ENCODE peak calls at places on chromosomes 16 and 17, in ten cellular contexts. One of them, this sample, is unnamed.

GRCh38 chr17:42598905-42599304 is 10.3 kb downstream of the RETREG3 start:
- DNase-seq in fibroblast of villous mesenchyme: no peak
- DNase-seq in HCT116: no peak
- DNase-seq in heart right ventricle: peak
- DNase-seq in colonic mucosa: no peak
- DNase-seq in BE2C: peak
- DNase-seq in HFF-Myc: no peak
- DNase-seq in PC-3: no peak
- DNase-seq in endodermal cell: no peak
- DNase-seq in AG10803: peak
- DNase-seq in this sample: peak

GRCh38 chr16:6122401-6122800 is 1024.8 kb upstream of the EEF2KMT start:
- DNase-seq in AG10803: no peak
- DNase-seq in HFF-Myc: no peak
- DNase-seq in colonic mucosa: no peak
- DNase-seq in PC-3: no peak
- DNase-seq in endodermal cell: no peak
- DNase-seq in HCT116: no peak
- DNase-seq in heart right ventricle: no peak
- DNase-seq in fibroblast of villous mesenchyme: no peak
- DNase-seq in BE2C: no peak
- DNase-seq in this sample: no peak

GRCh38 chr16:6946802-6947201 is 385.8 kb upstream of the RBFOX1 start:
- DNase-seq in AG10803: no peak
- DNase-seq in heart right ventricle: no peak
- DNase-seq in colonic mucosa: no peak
- DNase-seq in HFF-Myc: no peak
- DNase-seq in PC-3: no peak
- DNase-seq in fibroblast of villous mesenchyme: no peak
- DNase-seq in endodermal cell: no peak
- DNase-seq in HCT116: no peak
- DNase-seq in BE2C: no peak
- DNase-seq in this sample: no peak

GRCh38 chr17:27319536-27320221 is 25.8 kb downstream of the WSB1 start:
- DNase-seq in HCT116: no peak
- DNase-seq in fibroblast of villous mesenchyme: peak
- DNase-seq in endodermal cell: no peak
- DNase-seq in BE2C: peak
- DNase-seq in heart right ventricle: peak
- DNase-seq in AG10803: peak
- DNase-seq in PC-3: no peak
- DNase-seq in HFF-Myc: no peak
- DNase-seq in colonic mucosa: peak
- DNase-seq in this sample: no peak

GRCh38 chr16:3282103-3282746 is 1.1 kb upstream of the ZNF263 start:
- DNase-seq in fibroblast of villous mesenchyme: peak
- DNase-seq in endodermal cell: peak
- DNase-seq in AG10803: no peak
- DNase-seq in PC-3: peak
- DNase-seq in heart right ventricle: no peak
- DNase-seq in HCT116: no peak
- DNase-seq in colonic mucosa: no peak
- DNase-seq in HFF-Myc: no peak
- DNase-seq in BE2C: peak
- DNase-seq in this sample: peak

GRCh38 chr17:72560303-72561247 is 439.8 kb downstream of the SOX9 start:
- DNase-seq in HCT116: peak
- DNase-seq in PC-3: peak
- DNase-seq in AG10803: peak
- DNase-seq in endodermal cell: peak
- DNase-seq in BE2C: peak
- DNase-seq in HFF-Myc: no peak
- DNase-seq in fibroblast of villous mesenchyme: peak
- DNase-seq in colonic mucosa: peak
- DNase-seq in heart right ventricle: no peak
- DNase-seq in this sample: peak

GRCh38 chr17:80941743-80942211 is 49.9 kb upstream of the CHMP6 start:
- DNase-seq in HFF-Myc: no peak
- DNase-seq in endodermal cell: no peak
- DNase-seq in heart right ventricle: no peak
- DNase-seq in AG10803: peak
- DNase-seq in PC-3: no peak
- DNase-seq in colonic mucosa: peak
- DNase-seq in BE2C: peak
- DNase-seq in fibroblast of villous mesenchyme: peak
- DNase-seq in HCT116: no peak
- DNase-seq in this sample: no peak

GRCh38 chr17:65495255-65496060 is 66.0 kb downstream of the AXIN2 start:
- DNase-seq in HCT116: peak
- DNase-seq in heart right ventricle: no peak
- DNase-seq in fibroblast of villous mesenchyme: no peak
- DNase-seq in AG10803: no peak
- DNase-seq in HFF-Myc: no peak
- DNase-seq in BE2C: no peak
- DNase-seq in colonic mucosa: peak
- DNase-seq in PC-3: no peak
- DNase-seq in endodermal cell: peak
- DNase-seq in this sample: no peak

GRCh38 chr17:79609175-79609589 is 1.7 kb downstream of the RBFOX3 start:
- DNase-seq in heart right ventricle: no peak
- DNase-seq in PC-3: no peak
- DNase-seq in AG10803: no peak
- DNase-seq in colonic mucosa: no peak
- DNase-seq in HCT116: no peak
- DNase-seq in endodermal cell: peak
- DNase-seq in fibroblast of villous mesenchyme: no peak
- DNase-seq in HFF-Myc: no peak
- DNase-seq in BE2C: no peak
- DNase-seq in this sample: no peak

GRCh38 chr17:79606487-79606886 is 4.4 kb downstream of the RBFOX3 start:
- DNase-seq in heart right ventricle: no peak
- DNase-seq in fibroblast of villous mesenchyme: no peak
- DNase-seq in endodermal cell: no peak
- DNase-seq in HFF-Myc: no peak
- DNase-seq in PC-3: no peak
- DNase-seq in HCT116: no peak
- DNase-seq in BE2C: no peak
- DNase-seq in AG10803: no peak
- DNase-seq in colonic mucosa: no peak
- DNase-seq in this sample: no peak

GRCh38 chr17:79608729-79609039 is 2.2 kb downstream of the RBFOX3 start:
- DNase-seq in colonic mucosa: no peak
- DNase-seq in PC-3: no peak
- DNase-seq in AG10803: no peak
- DNase-seq in heart right ventricle: no peak
- DNase-seq in BE2C: no peak
- DNase-seq in endodermal cell: no peak
- DNase-seq in HFF-Myc: no peak
- DNase-seq in HCT116: no peak
- DNase-seq in fibroblast of villous mesenchyme: no peak
- DNase-seq in this sample: no peak

GRCh38 chr17:79609616-79610150 is 1.2 kb downstream of the RBFOX3 start:
- DNase-seq in HCT116: no peak
- DNase-seq in fibroblast of villous mesenchyme: no peak
- DNase-seq in PC-3: no peak
- DNase-seq in colonic mucosa: no peak
- DNase-seq in AG10803: no peak
- DNase-seq in BE2C: no peak
- DNase-seq in heart right ventricle: no peak
- DNase-seq in HFF-Myc: no peak
- DNase-seq in endodermal cell: peak
- DNase-seq in this sample: no peak

DNA sequence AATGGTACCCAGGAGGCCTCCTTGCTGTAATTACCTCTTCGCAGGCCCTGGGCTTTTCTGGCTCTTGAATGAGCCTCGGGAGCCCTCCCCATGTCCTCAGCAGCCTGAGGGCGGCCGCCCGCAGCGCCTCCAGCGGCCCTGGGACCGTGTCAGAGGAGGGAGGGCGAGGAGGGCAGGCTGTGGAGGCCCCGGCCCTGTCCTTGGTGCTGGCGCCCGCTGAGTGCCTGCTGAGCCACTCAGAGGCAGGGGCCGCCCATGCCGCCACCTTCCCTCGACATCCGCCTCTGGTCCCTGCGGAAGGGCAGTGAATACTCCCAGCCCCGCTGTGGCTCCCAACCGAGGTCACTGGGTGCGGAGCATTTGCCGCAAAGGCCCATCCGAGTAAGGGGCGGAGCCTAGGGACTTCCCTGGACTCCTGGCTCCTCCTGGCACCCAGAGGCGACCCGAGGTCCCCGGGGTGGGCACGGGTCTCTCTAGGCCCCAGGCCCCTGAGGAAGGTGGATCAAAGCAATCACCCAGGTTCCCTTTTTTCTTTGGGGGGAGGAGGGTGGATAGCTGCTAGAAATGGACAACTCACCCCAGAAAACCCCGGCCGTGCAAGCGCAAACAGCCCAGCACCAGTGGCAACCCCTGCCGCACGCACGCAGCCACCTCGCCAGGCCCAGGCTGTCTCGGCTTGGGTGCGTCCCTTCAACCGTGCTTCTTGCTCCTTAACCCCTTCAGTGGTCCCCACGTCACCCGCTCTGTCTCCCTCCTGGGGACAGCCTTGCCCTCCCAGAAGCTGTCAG is 2.7 kb downstream of the RBFOX3 start:
- DNase-seq in BE2C: no peak
- DNase-seq in colonic mucosa: no peak
- DNase-seq in PC-3: peak
- DNase-seq in heart right ventricle: peak
- DNase-seq in AG10803: no peak
- DNase-seq in HFF-Myc: no peak
- DNase-seq in fibroblast of villous mesenchyme: peak
- DNase-seq in endodermal cell: peak
- DNase-seq in HCT116: peak
- DNase-seq in this sample: peak
- TF ChIP-seq CTCF in BE2C: no peak
- TF ChIP-seq CTCF in colonic mucosa: no peak
- TF ChIP-seq CTCF in PC-3: peak
- TF ChIP-seq CTCF in heart right ventricle: no peak
- TF ChIP-seq CTCF in AG10803: no peak
- TF ChIP-seq CTCF in HFF-Myc: no peak
- TF ChIP-seq CTCF in fibroblast of villous mesenchyme: no peak
- TF ChIP-seq CTCF in endodermal cell: peak
- TF ChIP-seq CTCF in HCT116: peak
- TF ChIP-seq CTCF in this sample: peak

DNA sequence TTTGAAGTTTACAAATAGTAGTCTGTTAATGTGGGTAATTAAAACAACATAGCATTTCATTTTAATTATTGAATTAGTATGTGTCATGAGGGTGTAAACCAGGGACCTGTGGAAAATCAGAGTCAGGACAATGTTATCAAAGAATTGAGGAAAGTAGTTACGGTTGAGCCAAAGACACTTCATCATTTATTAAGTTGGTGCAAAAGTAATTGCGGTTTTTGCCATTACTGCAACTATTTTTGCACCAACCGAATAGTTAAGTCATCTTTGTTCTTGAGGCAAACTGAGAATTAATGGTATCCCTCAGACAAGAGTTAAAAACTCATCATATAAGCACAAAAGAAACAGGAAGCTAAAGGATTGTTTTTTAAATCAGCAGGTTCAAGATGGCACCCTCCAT is 593.7 kb downstream of the KCNJ2 start:
- DNase-seq in HCT116: no peak
- DNase-seq in heart right ventricle: no peak
- DNase-seq in HFF-Myc: no peak
- DNase-seq in colonic mucosa: no peak
- DNase-seq in BE2C: no peak
- DNase-seq in endodermal cell: no peak
- DNase-seq in fibroblast of villous mesenchyme: no peak
- DNase-seq in AG10803: no peak
- DNase-seq in PC-3: no peak
- DNase-seq in this sample: no peak
- H3K4me3 ChIP-seq in HCT116: no peak
- H3K4me3 ChIP-seq in heart right ventricle: no peak
- H3K4me3 ChIP-seq in HFF-Myc: no peak
- H3K4me3 ChIP-seq in colonic mucosa: no peak
- H3K4me3 ChIP-seq in BE2C: no peak
- H3K4me3 ChIP-seq in endodermal cell: no peak
- H3K4me3 ChIP-seq in fibroblast of villous mesenchyme: no peak
- H3K4me3 ChIP-seq in AG10803: no peak
- H3K4me3 ChIP-seq in PC-3: no peak
- H3K4me3 ChIP-seq in this sample: no peak

GRCh38 chr16:30567991-30568638 is 3.4 kb downstream of the ZNF688 start:
- DNase-seq in BE2C: no peak
- DNase-seq in AG10803: peak
- DNase-seq in endodermal cell: no peak
- DNase-seq in PC-3: peak
- DNase-seq in heart right ventricle: no peak
- DNase-seq in colonic mucosa: no peak
- DNase-seq in fibroblast of villous mesenchyme: peak
- DNase-seq in HFF-Myc: no peak
- DNase-seq in HCT116: no peak
- DNase-seq in this sample: peak
- TF ChIP-seq CTCF in BE2C: no peak
- TF ChIP-seq CTCF in AG10803: no peak
- TF ChIP-seq CTCF in endodermal cell: no peak
- TF ChIP-seq CTCF in PC-3: no peak
- TF ChIP-seq CTCF in heart right ventricle: no peak
- TF ChIP-seq CTCF in colonic mucosa: no peak
- TF ChIP-seq CTCF in fibroblast of villous mesenchyme: no peak
- TF ChIP-seq CTCF in HFF-Myc: no peak
- TF ChIP-seq CTCF in HCT116: no peak
- TF ChIP-seq CTCF in this sample: no peak

GRCh38 chr16:85736924-85737323 is 14.0 kb downstream of the C16orf74 start:
- DNase-seq in HFF-Myc: no peak
- DNase-seq in AG10803: no peak
- DNase-seq in fibroblast of villous mesenchyme: no peak
- DNase-seq in HCT116: no peak
- DNase-seq in colonic mucosa: no peak
- DNase-seq in heart right ventricle: no peak
- DNase-seq in BE2C: no peak
- DNase-seq in endodermal cell: no peak
- DNase-seq in PC-3: no peak
- DNase-seq in this sample: no peak

GRCh38 chr16:85733839-85734170 is 17.1 kb downstream of the C16orf74 start:
- DNase-seq in HCT116: no peak
- DNase-seq in colonic mucosa: no peak
- DNase-seq in PC-3: no peak
- DNase-seq in endodermal cell: peak
- DNase-seq in HFF-Myc: no peak
- DNase-seq in fibroblast of villous mesenchyme: peak
- DNase-seq in heart right ventricle: no peak
- DNase-seq in AG10803: no peak
- DNase-seq in BE2C: no peak
- DNase-seq in this sample: peak

GRCh38 chr16:85734311-85735017 is 16.4 kb downstream of the C16orf74 start:
- DNase-seq in PC-3: no peak
- DNase-seq in AG10803: no peak
- DNase-seq in HCT116: no peak
- DNase-seq in fibroblast of villous mesenchyme: no peak
- DNase-seq in endodermal cell: no peak
- DNase-seq in BE2C: no peak
- DNase-seq in heart right ventricle: no peak
- DNase-seq in colonic mucosa: no peak
- DNase-seq in HFF-Myc: no peak
- DNase-seq in this sample: no peak

GRCh38 chr16:85735946-85736345 is 14.9 kb downstream of the C16orf74 start:
- DNase-seq in PC-3: no peak
- DNase-seq in endodermal cell: no peak
- DNase-seq in fibroblast of villous mesenchyme: no peak
- DNase-seq in BE2C: no peak
- DNase-seq in heart right ventricle: no peak
- DNase-seq in HFF-Myc: no peak
- DNase-seq in colonic mucosa: no peak
- DNase-seq in HCT116: no peak
- DNase-seq in AG10803: no peak
- DNase-seq in this sample: peak

GRCh38 chr16:85735225-85735722 is 15.6 kb downstream of the C16orf74 start:
- DNase-seq in PC-3: no peak
- DNase-seq in AG10803: no peak
- DNase-seq in endodermal cell: no peak
- DNase-seq in heart right ventricle: no peak
- DNase-seq in HCT116: no peak
- DNase-seq in HFF-Myc: no peak
- DNase-seq in BE2C: no peak
- DNase-seq in fibroblast of villous mesenchyme: no peak
- DNase-seq in colonic mucosa: no peak
- DNase-seq in this sample: no peak
- H3K4me3 ChIP-seq in PC-3: no peak
- H3K4me3 ChIP-seq in AG10803: no peak
- H3K4me3 ChIP-seq in endodermal cell: no peak
- H3K4me3 ChIP-seq in heart right ventricle: no peak
- H3K4me3 ChIP-seq in HCT116: no peak
- H3K4me3 ChIP-seq in HFF-Myc: no peak
- H3K4me3 ChIP-seq in BE2C: no peak
- H3K4me3 ChIP-seq in fibroblast of villous mesenchyme: no peak
- H3K4me3 ChIP-seq in colonic mucosa: no peak
- H3K4me3 ChIP-seq in this sample: no peak